ENCODE peak calls at places on chromosome 18, in six cellular contexts. R is GM12878, E is H1, Q is K562, U is SK-N-SH, S is HepG2. G is an unnamed sample.

GRCh38 chr18:8730080-8730827 is 24.9 kb downstream of the MTCL1 start:
- DNase-seq in E (no peak), R (no peak), Q (peak), S (peak), U (peak), G (no peak)

GRCh38 chr18:47752796-47753645 is 177.4 kb downstream of the SMAD2 start:
- DNase-seq in S (no peak), U (no peak), Q (no peak), R (no peak), E (peak), G (no peak)

GRCh38 chr18:26813043-26813442 is 52.5 kb downstream of the AQP4 start:
- DNase-seq in U (peak), E (no peak), S (peak), R (peak), Q (no peak), G (no peak)

GRCh38 chr18:76374330-76375281 is 120.4 kb downstream of the ZNF516 start:
- DNase-seq in U (no peak), S (no peak), E (no peak), R (peak), Q (no peak), G (no peak)

GRCh38 chr18:11661430-11661829 is 27.6 kb upstream of the GNAL start:
- DNase-seq in Q (no peak), E (no peak), U (no peak), S (no peak), R (no peak), G (no peak)

GRCh38 chr18:48663931-48664847 is 125.4 kb downstream of the CTIF start:
- DNase-seq in Q (peak), U (peak), E (peak), R (no peak), S (peak), G (peak)

GRCh38 chr18:76169733-76170132 is 325.3 kb downstream of the ZNF516 start:
- DNase-seq in R (no peak), Q (peak), U (no peak), E (no peak), S (no peak), G (no peak)

GRCh38 chr18:33755918-33756590 is 178.0 kb downstream of the ASXL3 start:
- DNase-seq in U (no peak), E (no peak), S (no peak), Q (no peak), R (no peak), G (no peak)

GRCh38 chr18:37484893-37485834 is 80.4 kb downstream of the CELF4 start:
- DNase-seq in Q (peak), S (no peak), U (no peak), R (no peak), E (peak), G (no peak)

GRCh38 chr18:56691530-56691929 is 40.4 kb downstream of the WDR7 start:
- DNase-seq in S (no peak), E (no peak), R (no peak), Q (no peak), U (no peak), G (no peak)

GRCh38 chr18:8895987-8896619 is 190.7 kb downstream of the MTCL1 start:
- DNase-seq in E (no peak), Q (no peak), S (no peak), U (no peak), R (no peak), G (no peak)

GRCh38 chr18:77101410-77102245 is 31.0 kb downstream of the MBP start:
- DNase-seq in S (no peak), U (peak), R (peak), E (peak), Q (no peak), G (peak)

GRCh38 chr18:48340502-48340901 is 68.7 kb downstream of the ZBTB7C start:
- DNase-seq in E (no peak), S (no peak), Q (no peak), U (no peak), R (no peak), G (no peak)

GRCh38 chr18:3321133-3321812 is 59.3 kb downstream of the MYL12B start:
- DNase-seq in E (no peak), R (no peak), U (peak), S (no peak), Q (peak), G (no peak)

GRCh38 chr18:69584429-69584828 is 183.7 kb downstream of the DOK6 start:
- DNase-seq in E (no peak), Q (no peak), U (peak), S (no peak), R (no peak), G (no peak)

GRCh38 chr18:32618501-32618985 is 147.9 kb upstream of the GAREM1 start:
- DNase-seq in Q (no peak), E (no peak), U (no peak), R (no peak), S (no peak), G (no peak)

GRCh38 chr18:519019-519879 is 18.7 kb upstream of the COLEC12 start:
- DNase-seq in E (no peak), R (peak), Q (no peak), U (no peak), S (no peak), G (peak)

GRCh38 chr18:9418047-9418690 is 57.1 kb upstream of the RALBP1 start:
- DNase-seq in R (no peak), S (no peak), E (peak), U (peak), Q (no peak), G (no peak)

GRCh38 chr18:44067201-44067600 is 613.5 kb upstream of the SETBP1 start:
- DNase-seq in E (no peak), R (no peak), U (no peak), S (no peak), Q (no peak), G (no peak)

GRCh38 chr18:50266248-50266704 is at the start of gene CFAP53:
- DNase-seq in U (peak), E (peak), S (peak), Q (no peak), R (peak), G (peak)

GRCh38 chr18:58748899-58749595 is 77.8 kb downstream of the MALT1 start:
- DNase-seq in R (no peak), U (no peak), S (no peak), Q (no peak), E (no peak), G (no peak)
- H3K4me3 ChIP-seq in R (no peak), U (no peak), S (no peak), Q (no peak), E (no peak), G (no peak)

GRCh38 chr18:24368749-24369148 is 28.9 kb downstream of the OSBPL1A start:
- DNase-seq in S (no peak), Q (no peak), E (no peak), R (no peak), U (no peak), G (no peak)
- TF ChIP-seq GABPA in S (no peak), Q (no peak), E (no peak), R (no peak), U (no peak), G (no peak)

DNA sequence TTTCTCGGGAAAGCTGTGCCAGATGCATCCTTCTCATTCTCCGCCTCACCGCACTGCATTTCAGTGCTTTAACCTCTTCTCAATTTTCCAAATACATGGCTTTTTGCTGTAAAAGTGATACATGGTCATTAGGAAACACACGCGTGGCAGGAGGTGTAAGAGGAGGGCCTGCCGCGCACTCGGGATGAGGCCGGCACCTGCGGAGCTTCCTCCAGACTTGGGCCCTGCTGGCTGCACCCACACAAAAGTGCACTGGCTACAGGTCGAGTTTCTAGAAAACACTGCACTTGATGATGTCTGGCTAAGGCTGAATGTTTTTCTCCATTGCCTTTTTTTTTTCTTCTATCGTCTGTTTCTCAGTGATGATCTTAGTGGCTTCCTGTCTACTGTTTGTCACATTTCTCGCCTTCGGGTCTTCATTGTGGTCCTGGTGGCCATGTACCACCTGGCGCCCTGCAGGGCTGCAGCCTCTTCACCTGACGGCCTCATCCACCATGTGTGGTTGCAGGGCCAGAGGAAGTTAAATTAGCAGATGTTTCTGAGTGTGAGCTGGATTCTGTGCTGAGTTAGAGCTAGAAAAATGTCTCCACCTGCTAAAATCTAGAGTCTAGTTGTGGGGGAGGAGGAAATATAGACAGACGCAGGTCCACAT is 7.6 kb downstream of the KCNG2 start:
- DNase-seq in Q (no peak), R (no peak), U (no peak), E (no peak), S (no peak), G (no peak)
- H3K4me3 ChIP-seq in Q (no peak), R (no peak), U (no peak), E (no peak), S (no peak), G (no peak)

GRCh38 chr18:79490593-79491551 is 95.1 kb downstream of the NFATC1 start:
- DNase-seq in U (no peak), Q (no peak), R (no peak), E (no peak), S (no peak), G (no peak)
- TF ChIP-seq GABPA in U (no peak), Q (no peak), R (no peak), E (no peak), S (no peak), G (no peak)

DNA sequence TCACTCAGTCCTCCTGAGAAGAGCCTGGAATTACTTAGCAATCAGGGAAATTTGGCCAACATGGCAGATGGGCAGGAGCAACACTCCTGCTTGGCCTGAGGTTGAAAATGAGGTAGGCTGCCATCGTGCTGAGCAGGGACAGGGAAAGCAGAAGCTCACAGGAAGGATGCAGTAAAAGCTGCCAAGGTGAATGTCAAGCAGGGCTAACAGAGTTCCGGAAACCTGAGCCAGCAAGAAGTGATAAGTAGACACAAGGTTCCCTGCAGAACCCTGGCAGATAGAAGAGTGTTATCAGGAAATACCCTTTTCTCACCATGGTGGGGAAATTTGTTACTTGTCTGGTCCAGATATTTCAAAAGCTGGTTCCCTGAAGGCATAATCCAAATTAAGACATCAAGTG is 454.3 kb upstream of the MEX3C start:
- DNase-seq in E (no peak), R (no peak), S (no peak), Q (no peak), U (no peak), G (no peak)
- H3K4me3 ChIP-seq in E (no peak), R (no peak), S (no peak), Q (no peak), U (no peak), G (no peak)

GRCh38 chr18:22188551-22189267 is 19.3 kb downstream of the GATA6 start:
- DNase-seq in R (no peak), E (no peak), S (no peak), U (no peak), Q (no peak), G (no peak)

GRCh38 chr18:22189431-22189830 is 20.0 kb downstream of the GATA6 start:
- DNase-seq in Q (no peak), U (no peak), S (no peak), R (no peak), E (no peak), G (no peak)

GRCh38 chr18:22191986-22192385 is 22.6 kb downstream of the GATA6 start:
- DNase-seq in S (no peak), U (no peak), Q (no peak), R (no peak), E (no peak), G (no peak)

GRCh38 chr18:22193466-22193865 is 24.1 kb downstream of the GATA6 start:
- DNase-seq in E (no peak), Q (no peak), S (no peak), R (no peak), U (no peak), G (no peak)

DNA sequence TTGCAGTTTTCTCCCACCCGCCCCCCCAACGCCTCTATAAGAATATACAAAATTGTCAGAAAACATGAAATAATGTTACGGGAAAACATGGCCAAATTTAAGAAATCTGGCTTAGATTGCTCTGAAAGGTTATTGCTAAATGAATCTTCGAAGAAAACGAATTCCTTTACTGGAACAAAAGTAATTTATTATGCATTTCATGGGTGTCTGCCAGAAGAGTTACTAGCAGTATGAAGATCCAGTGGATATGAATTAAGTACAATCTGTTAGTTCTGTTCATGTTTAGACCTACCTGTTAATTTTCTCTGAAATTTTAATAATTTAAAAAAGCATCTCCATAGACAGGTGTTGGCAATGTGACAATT is 21.9 kb downstream of the GATA6 start:
- DNase-seq in S (no peak), E (no peak), U (no peak), Q (no peak), R (no peak), G (no peak)
- TF ChIP-seq GABPA in S (no peak), E (no peak), U (no peak), Q (no peak), R (no peak), G (no peak)